ENCODE peak calls at places on chromosomes 11 and 22, in ten cellular contexts. W is NT2/D1; G is left lung; L is adipocyte; V is heart left ventricle; Y is hepatocyte; R is sigmoid colon; C is CD4-positive, alpha-beta memory T cell; U is MM.1S; O is naive thymus-derived CD4-positive, alpha-beta T cell. A is an unnamed sample. For H3K4me1, the result is how much of the 10 kb centered on the place peaks cover.

GRCh38 chr11:39443424-39444022 is 2015.9 kb downstream of the LRRC4C start:
- DNase-seq in W (no peak), G (no peak), L (no peak), V (no peak), Y (no peak), R (no peak), C (no peak), U (no peak), O (no peak), A (no peak)

GRCh38 chr22:27130949-27131745 is 473.8 kb downstream of the MIAT start:
- DNase-seq in W (no peak), G (no peak), L (no peak), V (no peak), Y (no peak), R (no peak), C (no peak), U (no peak), O (no peak), A (no peak)

GRCh38 chr11:59207988-59208432 is 4.7 kb downstream of the MPEG1 start:
- DNase-seq in W (peak), G (no peak), L (peak), V (no peak), Y (peak), R (no peak), C (peak), U (peak), O (no peak), A (peak)

GRCh38 chr22:49687786-49688515 is 139.7 kb downstream of the BRD1 start:
- DNase-seq in W (no peak), G (no peak), L (no peak), V (no peak), Y (no peak), R (peak), C (no peak), U (no peak), O (no peak), A (peak)

GRCh38 chr22:23144926-23145906 is at the start of gene RAB36:
- DNase-seq in W (peak), G (peak), L (peak), V (peak), Y (peak), R (peak), C (peak), U (peak), O (peak), A (peak)

GRCh38 chr11:102111011-102111786 is 952 bp downstream of the YAP1 start:
- DNase-seq in W (peak), G (peak), L (peak), V (peak), Y (peak), R (peak), C (peak), U (peak), O (no peak), A (peak)

GRCh38 chr11:46361283-46362145 is 14.3 kb downstream of the DGKZ start:
- DNase-seq in W (no peak), G (peak), L (peak), V (peak), Y (no peak), R (peak), C (peak), U (peak), O (no peak), A (no peak)

GRCh38 chr11:106276126-106276525 is 198.7 kb downstream of the AASDHPPT start:
- DNase-seq in W (no peak), G (no peak), L (peak), V (no peak), Y (no peak), R (no peak), C (no peak), U (no peak), O (no peak), A (no peak)

GRCh38 chr22:35335936-35336781 is 36.5 kb downstream of the TOM1 start:
- DNase-seq in W (no peak), G (no peak), L (no peak), V (peak), Y (no peak), R (peak), C (no peak), U (no peak), O (no peak), A (no peak)

GRCh38 chr22:25880524-25880923 is 138.5 kb downstream of the MYO18B start:
- DNase-seq in W (no peak), G (no peak), L (no peak), V (no peak), Y (no peak), R (no peak), C (no peak), U (no peak), O (no peak), A (no peak)

GRCh38 chr11:68035266-68035876 is 3.5 kb upstream of the TCIRG1 start:
- DNase-seq in W (no peak), G (no peak), L (no peak), V (no peak), Y (no peak), R (no peak), C (no peak), U (no peak), O (no peak), A (no peak)

GRCh38 chr22:37970864-37971263 is 13.5 kb downstream of the SOX10 start:
- DNase-seq in W (no peak), G (no peak), L (no peak), V (no peak), Y (no peak), R (no peak), C (no peak), U (no peak), O (no peak), A (no peak)

GRCh38 chr22:40118979-40119378 is 58.7 kb upstream of the TNRC6B start:
- DNase-seq in W (no peak), G (peak), L (no peak), V (no peak), Y (no peak), R (no peak), C (no peak), U (no peak), O (no peak), A (no peak)

GRCh38 chr11:66443602-66444001 is 5.0 kb upstream of the MRPL11 start:
- DNase-seq in W (no peak), G (no peak), L (peak), V (no peak), Y (no peak), R (no peak), C (no peak), U (no peak), O (no peak), A (no peak)

GRCh38 chr11:7977251-7977917 is 9.8 kb upstream of the EIF3F start:
- DNase-seq in W (no peak), G (no peak), L (peak), V (no peak), Y (no peak), R (no peak), C (no peak), U (no peak), O (no peak), A (no peak)

GRCh38 chr22:28247667-28248363 is 328.8 kb upstream of the PITPNB start:
- DNase-seq in W (no peak), G (no peak), L (no peak), V (no peak), Y (no peak), R (no peak), C (no peak), U (no peak), O (no peak), A (peak)

GRCh38 chr11:59106363-59107336 is at the start of gene FAM111B:
- DNase-seq in W (no peak), G (peak), L (peak), V (peak), Y (peak), R (peak), C (peak), U (peak), O (peak), A (peak)

GRCh38 chr22:26385164-26385563 is 43.9 kb upstream of the ASPHD2 start:
- DNase-seq in W (no peak), G (no peak), L (no peak), V (no peak), Y (no peak), R (no peak), C (no peak), U (no peak), O (no peak), A (no peak)

DNA sequence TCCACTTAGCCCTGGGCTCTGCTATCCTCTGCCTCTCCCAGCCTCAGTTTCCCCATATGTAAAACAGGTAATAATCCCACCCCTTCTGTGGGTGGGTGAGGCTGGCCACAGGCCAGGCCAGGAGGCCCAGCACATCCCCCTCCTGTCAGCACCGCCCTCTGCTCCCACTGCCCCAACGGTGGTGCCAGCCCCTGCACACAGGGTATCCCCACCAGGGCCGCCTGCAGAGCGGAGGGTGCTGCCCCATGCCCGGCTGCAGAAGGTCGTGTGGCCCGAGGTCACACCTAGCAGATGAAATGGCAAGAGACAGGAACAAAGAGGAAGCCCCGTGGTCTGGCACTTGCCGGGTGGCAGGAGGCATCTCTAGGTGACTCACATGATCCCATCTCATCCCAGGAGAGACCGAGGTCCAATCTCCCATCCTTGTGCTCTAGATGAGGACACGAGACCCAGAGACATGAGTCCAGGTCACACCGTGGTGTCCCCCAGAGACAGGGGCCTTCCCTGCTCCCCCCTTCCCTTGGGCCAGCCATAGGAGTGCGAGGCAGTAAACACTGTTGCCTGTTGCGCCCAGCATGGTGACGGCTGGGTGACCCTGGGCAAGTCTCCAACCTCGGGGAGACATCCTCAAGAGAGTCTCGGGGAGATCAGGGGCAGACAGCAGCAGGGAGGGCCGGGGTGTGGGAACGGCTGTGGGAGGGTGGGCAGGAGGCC is 27.2 kb upstream of the PPARA start:
- DNase-seq in W (no peak), G (no peak), L (no peak), V (no peak), Y (no peak), R (no peak), C (no peak), U (no peak), O (no peak), A (no peak)
- H3K4me1 ChIP-seq in W (under half), G (under half), L (under half), V (under half), Y (under half), R (under half), C (under half), U (under half), O (under half), A (under half)

GRCh38 chr11:75241036-75241905 is 697 bp downstream of the TPBGL start:
- DNase-seq in W (peak), G (peak), L (peak), V (peak), Y (peak), R (peak), C (peak), U (peak), O (peak), A (peak)
- H3K4me3 ChIP-seq in W (peak), G (peak), L (peak), V (peak), Y (peak), R (peak), C (peak), U (peak), O (peak), A (peak)

GRCh38 chr22:46062232-46062615 is 85.3 kb upstream of the WNT7B start:
- DNase-seq in W (no peak), G (no peak), L (no peak), V (no peak), Y (no peak), R (no peak), C (no peak), U (no peak), O (no peak), A (no peak)

GRCh38 chr22:46062971-46063631 is 86.1 kb upstream of the WNT7B start:
- DNase-seq in W (no peak), G (peak), L (no peak), V (peak), Y (no peak), R (peak), C (no peak), U (no peak), O (no peak), A (peak)

GRCh38 chr22:46060292-46061123 is 83.5 kb upstream of the WNT7B start:
- DNase-seq in W (no peak), G (no peak), L (no peak), V (no peak), Y (no peak), R (peak), C (no peak), U (no peak), O (no peak), A (peak)

GRCh38 chr22:46061124-46061410 is 84.1 kb upstream of the WNT7B start:
- DNase-seq in W (no peak), G (no peak), L (no peak), V (no peak), Y (no peak), R (peak), C (no peak), U (no peak), O (no peak), A (no peak)

DNA sequence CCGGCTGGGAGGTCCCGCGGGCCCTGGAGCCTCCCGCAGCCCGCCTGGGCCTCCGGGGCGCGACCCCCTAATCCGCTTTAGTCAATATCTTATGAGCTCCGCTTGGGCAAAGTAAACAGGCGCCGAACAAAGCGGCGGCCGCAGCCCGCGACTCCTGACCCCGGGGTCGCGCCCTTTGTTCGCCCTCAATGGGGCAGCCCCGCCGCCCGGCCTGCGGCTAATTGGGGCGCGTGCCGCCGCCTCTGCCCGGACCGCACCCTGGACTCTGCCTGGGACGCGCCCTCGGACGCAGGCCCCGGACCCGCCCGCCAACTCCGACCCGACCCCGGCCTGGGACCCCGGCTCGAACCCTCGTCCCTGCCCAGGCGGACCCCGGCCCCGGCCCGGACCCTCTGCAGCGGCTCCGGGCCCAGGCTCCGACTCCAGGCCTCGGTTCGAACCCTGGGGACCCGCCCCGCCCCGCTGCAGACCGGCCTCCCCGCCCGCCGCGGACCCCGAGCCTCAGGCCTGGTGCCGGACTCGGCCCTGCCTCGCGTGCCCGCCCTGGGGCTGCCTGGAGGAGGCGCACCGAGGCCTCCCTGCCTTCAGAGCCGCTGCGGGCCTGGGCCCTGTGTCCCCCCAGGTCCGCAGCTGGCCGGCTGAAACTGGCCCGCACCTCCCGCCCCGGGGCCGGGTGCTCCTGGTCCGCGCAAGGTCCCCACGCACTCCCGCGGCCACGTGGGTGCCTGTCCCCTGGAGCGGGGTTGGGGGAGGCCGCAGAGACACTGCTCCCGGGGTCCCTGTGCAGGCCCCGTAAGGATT is 84.7 kb upstream of the WNT7B start:
- DNase-seq in W (no peak), G (no peak), L (no peak), V (no peak), Y (no peak), R (peak), C (no peak), U (no peak), O (no peak), A (peak)
- H3K4me1 ChIP-seq in W (under half), G (under half), L (half or more), V (half or more), Y (under half), R (half or more), C (under half), U (under half), O (under half), A (under half)

DNA sequence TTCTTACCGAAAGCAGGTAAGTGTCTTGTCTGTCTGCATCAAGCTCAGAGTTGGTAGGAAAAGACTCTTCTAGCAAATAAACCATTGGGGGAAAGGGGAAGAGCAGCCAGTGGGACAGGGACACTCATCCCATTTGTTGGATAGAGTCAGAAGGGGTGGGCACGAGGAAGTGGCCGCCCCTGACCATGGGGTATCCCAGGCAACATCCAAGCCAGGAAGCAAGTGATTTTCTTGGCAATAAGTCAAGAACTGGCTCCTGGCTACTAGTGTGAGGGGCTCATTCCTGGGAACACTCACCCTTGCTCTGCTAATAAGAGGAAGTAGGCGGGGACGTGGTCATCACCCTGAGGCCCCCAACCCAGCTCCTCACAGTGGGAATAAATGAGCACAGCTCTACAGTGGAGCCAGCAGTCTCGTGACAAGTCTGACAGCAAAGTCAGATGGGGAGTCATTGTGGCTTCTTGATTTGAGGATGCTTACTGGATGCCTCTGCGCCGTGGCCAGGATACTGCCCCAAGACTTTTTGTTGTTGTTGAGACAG is 6.7 kb downstream of the SLC25A18 start:
- DNase-seq in W (no peak), G (no peak), L (no peak), V (peak), Y (peak), R (peak), C (no peak), U (no peak), O (no peak), A (peak)
- H3K4me3 ChIP-seq in W (no peak), G (no peak), L (peak), V (peak), Y (no peak), R (no peak), C (no peak), U (no peak), O (no peak), A (no peak)

DNA sequence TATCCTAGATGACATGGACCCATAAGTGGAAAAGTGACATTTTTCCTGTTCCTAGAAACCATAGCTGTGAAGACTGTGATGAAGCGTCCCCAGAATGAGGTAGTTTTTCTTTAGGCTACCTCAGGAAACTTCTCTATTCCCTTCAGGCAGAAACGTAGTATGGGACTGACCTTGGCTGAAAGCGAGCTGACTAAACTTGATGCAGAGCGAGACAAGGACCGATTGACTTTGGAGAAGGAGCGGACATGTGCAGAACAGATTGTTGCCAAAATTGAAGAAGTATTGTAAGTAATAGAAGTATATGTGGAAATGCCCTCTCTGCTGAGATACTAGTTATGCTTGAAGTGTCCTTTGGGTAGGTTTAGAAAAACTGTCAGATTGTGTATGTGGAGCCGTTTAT is 64.7 kb upstream of the GRIK4 start:
- DNase-seq in W (no peak), G (no peak), L (no peak), V (no peak), Y (no peak), R (no peak), C (no peak), U (no peak), O (no peak), A (no peak)
- H3K4me1 ChIP-seq in W (under half), G (under half), L (under half), V (under half), Y (under half), R (under half), C (under half), U (under half), O (under half), A (under half)

GRCh38 chr11:63503492-63503891 is 2.4 kb upstream of the LGALS12 start:
- DNase-seq in W (no peak), G (peak), L (no peak), V (peak), Y (no peak), R (no peak), C (no peak), U (no peak), O (no peak), A (no peak)

GRCh38 chr11:63502252-63502820 is 3.5 kb upstream of the LGALS12 start:
- DNase-seq in W (no peak), G (no peak), L (no peak), V (no peak), Y (no peak), R (no peak), C (no peak), U (no peak), O (no peak), A (no peak)

GRCh38 chr11:63505857-63506528 is at the start of gene LGALS12:
- DNase-seq in W (no peak), G (peak), L (no peak), V (no peak), Y (no peak), R (no peak), C (no peak), U (no peak), O (no peak), A (peak)

GRCh38 chr11:63504054-63504453 is 1.8 kb upstream of the LGALS12 start:
- DNase-seq in W (no peak), G (no peak), L (no peak), V (no peak), Y (no peak), R (no peak), C (no peak), U (no peak), O (no peak), A (no peak)

DNA sequence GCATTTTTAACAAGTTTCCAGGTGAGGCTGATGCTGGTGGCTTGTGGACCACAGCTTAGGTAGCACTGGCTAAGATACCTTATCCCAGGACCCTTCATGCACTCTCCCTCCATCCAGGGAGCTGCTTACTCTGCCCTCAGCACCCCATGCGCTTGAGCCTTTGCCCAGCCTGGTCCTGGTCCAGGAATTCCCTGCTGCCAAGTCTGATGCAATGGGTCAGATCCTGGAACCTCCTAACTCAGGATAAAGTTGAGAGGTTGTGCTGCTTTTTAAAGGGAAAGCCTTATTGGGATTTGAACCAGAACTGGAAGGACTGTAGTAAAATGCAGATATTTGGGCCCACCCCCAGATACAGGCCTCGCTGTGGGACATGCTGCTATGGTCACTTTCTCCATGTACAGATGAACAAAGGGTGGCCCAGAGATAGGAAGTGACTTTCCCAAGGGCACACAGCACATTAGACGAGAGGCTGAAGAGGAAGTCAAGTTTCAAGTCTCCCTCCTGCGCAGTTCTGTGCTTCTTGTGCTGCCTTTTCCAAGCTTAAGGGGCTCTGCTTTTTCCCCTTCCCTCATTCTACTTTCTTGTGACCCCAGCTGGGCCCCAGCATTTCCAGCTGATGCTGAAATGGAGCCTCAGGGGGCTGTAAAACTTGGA is 824 bp upstream of the LGALS12 start:
- DNase-seq in W (no peak), G (no peak), L (no peak), V (peak), Y (no peak), R (no peak), C (no peak), U (no peak), O (no peak), A (no peak)
- H3K4me3 ChIP-seq in W (no peak), G (no peak), L (peak), V (no peak), Y (no peak), R (no peak), C (no peak), U (no peak), O (no peak), A (no peak)

GRCh38 chr11:11534981-11535380 is 86.8 kb downstream of the GALNT18 start:
- DNase-seq in W (no peak), G (no peak), L (no peak), V (no peak), Y (no peak), R (no peak), C (no peak), U (no peak), O (no peak), A (no peak)
- H3K4me1 ChIP-seq in W (under half), G (under half), L (under half), V (half or more), Y (under half), R (half or more), C (under half), U (under half), O (under half), A (under half)

A was measured in endodermal cell.